ENCODE peak calls at places on chromosomes 5 and 9, in five cellular contexts. V, U, Q, H and Z are unnamed samples.

GRCh38 chr9:127904518-127904887 is 5.1 kb upstream of the ST6GALNAC6 start:
- DNase-seq in V (no peak), U (no peak), Q (no peak), H (no peak), Z (no peak)

GRCh38 chr9:93644397-93645088 is 68.2 kb downstream of the PHF2 start:
- DNase-seq in V (no peak), U (no peak), Q (no peak), H (no peak), Z (no peak)

GRCh38 chr5:178207183-178207916 is 3.0 kb downstream of the HNRNPAB start:
- DNase-seq in V (no peak), U (no peak), Q (peak), H (no peak), Z (no peak)

GRCh38 chr5:113311301-113311700 is 123.5 kb downstream of the TSSK1B start:
- DNase-seq in V (no peak), U (no peak), Q (no peak), H (no peak), Z (no peak)

GRCh38 chr9:94909250-94909894 is 182.9 kb downstream of the AOPEP start:
- DNase-seq in V (no peak), U (no peak), Q (no peak), H (peak), Z (no peak)

GRCh38 chr5:109354761-109355160 is 55.0 kb downstream of the PJA2 start:
- DNase-seq in V (no peak), U (no peak), Q (no peak), H (no peak), Z (no peak)

GRCh38 chr9:128393171-128393761 is 22.1 kb downstream of the URM1 start:
- DNase-seq in V (no peak), U (peak), Q (no peak), H (no peak), Z (no peak)

GRCh38 chr9:110828148-110828730 is 159.6 kb downstream of the MUSK start:
- DNase-seq in V (no peak), U (no peak), Q (no peak), H (no peak), Z (no peak)

GRCh38 chr5:32572778-32573480 is 12.4 kb upstream of the SUB1 start:
- DNase-seq in V (no peak), U (peak), Q (no peak), H (no peak), Z (no peak)

GRCh38 chr5:43041131-43041668 is 1.1 kb upstream of the ANXA2R start:
- DNase-seq in V (no peak), U (no peak), Q (no peak), H (no peak), Z (no peak)

GRCh38 chr9:71179183-71179582 is 57.8 kb upstream of the TRPM3 start:
- DNase-seq in V (no peak), U (no peak), Q (no peak), H (no peak), Z (no peak)

GRCh38 chr9:13412323-13412722 is 132.8 kb upstream of the MPDZ start:
- DNase-seq in V (no peak), U (no peak), Q (no peak), H (no peak), Z (no peak)